ENCODE peak calls at places on chromosomes 1 and 21, in nine cellular contexts. D is transverse colon, Z is ovary, N is sigmoid colon, E is suprapubic skin, V is A549, M is tibial nerve, I is stomach, B is GM12878. F is an unnamed sample.

GRCh38 chr1:8947127-8947691 is 1.5 kb downstream of the CA6 start:
- DNase-seq in D (no peak), V (no peak), I (no peak), N (no peak), Z (no peak), M (no peak), B (no peak), E (no peak), F (no peak)

GRCh38 chr1:179808503-179808902 is 65.4 kb downstream of the FAM163A start:
- DNase-seq in E (no peak), V (no peak), I (no peak), N (no peak), B (no peak), M (no peak), D (no peak), Z (no peak), F (no peak)

GRCh38 chr1:36879613-36880012 is 154.7 kb downstream of the GRIK3 start:
- DNase-seq in Z (no peak), V (no peak), M (no peak), D (no peak), N (peak), I (peak), B (no peak), E (peak), F (peak)

GRCh38 chr1:241413386-241413785 is 56.4 kb upstream of the RGS7 start:
- DNase-seq in Z (no peak), M (no peak), N (no peak), D (no peak), B (no peak), I (no peak), V (no peak), E (no peak), F (no peak)

GRCh38 chr1:19477284-19478240 is 7.8 kb downstream of the CAPZB start:
- DNase-seq in M (no peak), Z (no peak), N (no peak), V (no peak), D (peak), B (peak), I (no peak), E (no peak), F (no peak)

GRCh38 chr1:93668121-93668520 is 13.5 kb downstream of the BCAR3 start:
- DNase-seq in E (no peak), Z (no peak), D (no peak), I (no peak), V (no peak), B (no peak), M (no peak), N (no peak), F (no peak)

GRCh38 chr1:55234016-55234415 is 18.9 kb upstream of the USP24 start:
- DNase-seq in V (no peak), D (no peak), M (no peak), I (no peak), Z (no peak), E (no peak), N (no peak), B (no peak), F (no peak)

GRCh38 chr1:23867542-23867952 is 543 bp downstream of the FUCA1 start:
- DNase-seq in D (no peak), M (no peak), I (no peak), B (no peak), V (no peak), E (no peak), Z (no peak), N (no peak), F (no peak)

GRCh38 chr1:248622491-248623106 is 12.3 kb downstream of the OR2T11 start:
- DNase-seq in B (no peak), N (no peak), D (no peak), E (no peak), V (peak), Z (no peak), I (no peak), M (no peak), F (no peak)

GRCh38 chr21:34027727-34028461 is 45.5 kb upstream of the MRPS6 start:
- DNase-seq in B (no peak), I (no peak), M (no peak), N (no peak), V (no peak), Z (no peak), E (no peak), D (no peak), F (no peak)

GRCh38 chr1:244496186-244496585 is 35.1 kb downstream of the CATSPERE start:
- DNase-seq in N (no peak), M (no peak), V (no peak), E (no peak), D (no peak), B (no peak), Z (no peak), I (no peak), F (no peak)

GRCh38 chr1:153483776-153484175 is 23.3 kb upstream of the S100A7 start:
- DNase-seq in B (no peak), I (no peak), V (no peak), D (no peak), E (no peak), Z (no peak), N (no peak), M (no peak), F (no peak)

GRCh38 chr1:215475719-215476525 is 91.2 kb upstream of the KCTD3 start:
- DNase-seq in D (no peak), N (no peak), I (no peak), Z (no peak), V (no peak), E (no peak), B (no peak), M (no peak), F (no peak)

GRCh38 chr21:41707231-41707988 is 59.4 kb downstream of the RIPK4 start:
- DNase-seq in Z (no peak), M (no peak), N (no peak), D (no peak), V (no peak), B (no peak), I (no peak), E (no peak), F (no peak)

GRCh38 chr21:41478319-41479177 is 29.4 kb downstream of the TMPRSS2 start:
- DNase-seq in I (no peak), V (no peak), M (no peak), B (no peak), N (no peak), Z (no peak), E (no peak), D (no peak), F (no peak)

GRCh38 chr1:184437306-184437705 is 50.5 kb downstream of the C1orf21 start:
- DNase-seq in M (no peak), Z (no peak), V (no peak), I (peak), E (no peak), B (no peak), D (peak), N (no peak), F (no peak)

GRCh38 chr1:87939486-87939885 is 610.8 kb downstream of the LMO4 start:
- DNase-seq in B (no peak), Z (no peak), E (no peak), D (no peak), M (no peak), V (no peak), N (no peak), I (no peak), F (no peak)

GRCh38 chr1:2617981-2618470 is 14.8 kb downstream of the MMEL1 start:
- DNase-seq in I (no peak), Z (no peak), M (no peak), D (no peak), V (no peak), E (no peak), N (no peak), B (no peak), F (no peak)

GRCh38 chr1:175015243-175015642 is 8.0 kb downstream of the MRPS14 start:
- DNase-seq in V (no peak), Z (no peak), B (no peak), E (no peak), I (no peak), N (no peak), D (no peak), M (no peak), F (no peak)

DNA sequence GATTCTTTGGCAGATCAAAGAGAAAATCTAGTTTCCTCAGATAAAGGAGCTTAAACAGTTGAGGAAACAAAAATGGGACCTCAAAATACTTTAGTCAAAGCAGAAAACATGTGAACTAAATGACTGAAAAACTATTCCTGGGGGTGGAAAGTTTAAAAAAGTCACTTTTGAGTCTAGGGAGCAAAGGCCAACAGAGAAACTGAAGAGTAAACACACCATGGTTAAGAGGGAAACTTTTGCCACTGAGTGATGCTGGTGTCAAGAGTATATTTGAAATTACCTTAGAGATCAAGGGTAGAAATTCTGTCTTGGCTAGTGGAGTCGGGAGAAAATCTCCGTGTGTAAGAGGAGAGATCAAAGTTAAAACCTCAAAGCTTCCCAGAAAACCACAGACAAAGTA is 501.2 kb upstream of the ADGRL4 start:
- DNase-seq in Z (no peak), I (no peak), B (no peak), D (no peak), E (no peak), N (no peak), V (no peak), M (no peak), F (no peak)
- TF ChIP-seq EP300 in Z (no peak), I (no peak), B (no peak), D (no peak), E (no peak), N (no peak), V (no peak), M (no peak), F (no peak)

DNA sequence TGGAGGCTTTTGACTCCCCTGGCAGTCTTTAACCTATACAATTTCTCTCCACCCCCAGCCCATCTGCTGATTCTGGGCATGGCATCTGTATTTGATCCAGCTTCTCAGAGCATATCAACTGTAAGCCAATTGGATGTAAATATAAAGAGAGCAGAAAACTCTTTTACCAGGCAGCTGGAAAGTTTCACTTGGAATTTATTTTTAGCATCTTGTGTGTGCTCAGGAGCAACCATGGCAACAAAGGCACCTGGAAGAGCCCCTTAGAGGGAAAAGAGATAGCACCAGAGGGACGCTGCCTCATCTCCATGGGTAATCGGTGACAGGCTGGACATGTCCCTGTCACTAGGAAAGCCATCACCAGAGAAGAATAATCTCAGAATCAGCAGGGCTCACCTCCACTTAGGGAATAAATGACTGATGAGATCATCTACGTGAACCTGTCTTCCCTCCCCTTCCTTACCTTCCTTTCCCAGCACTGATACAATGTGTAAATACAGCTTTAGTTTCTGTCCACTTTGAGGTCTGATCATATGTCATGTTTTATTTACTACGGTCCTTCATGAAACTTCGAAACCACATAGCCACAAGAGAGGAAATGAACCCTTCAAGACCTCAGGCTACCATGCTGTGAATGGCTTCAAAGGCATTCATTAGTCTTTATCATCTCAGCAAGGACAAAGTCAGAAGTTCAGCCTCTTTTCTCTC is 25.3 kb upstream of the SIPA1L2 start:
- DNase-seq in N (no peak), E (no peak), Z (no peak), D (no peak), V (no peak), B (peak), M (no peak), I (no peak), F (no peak)
- TF ChIP-seq EP300 in N (no peak), E (no peak), Z (no peak), D (no peak), V (no peak), B (no peak), M (no peak), I (no peak), F (no peak)

GRCh38 chr1:68495968-68496679 is 758 bp downstream of the DEPDC1 start:
- DNase-seq in N (no peak), M (no peak), I (no peak), Z (no peak), E (no peak), V (peak), D (no peak), B (no peak), F (no peak)

GRCh38 chr1:68496680-68497357 is at the start of gene DEPDC1:
- DNase-seq in B (peak), N (peak), V (peak), I (peak), D (peak), E (peak), M (peak), Z (peak), F (peak)

GRCh38 chr1:68497358-68497698 is 446 bp upstream of the DEPDC1 start:
- DNase-seq in M (no peak), E (no peak), V (no peak), B (no peak), I (no peak), Z (no peak), N (no peak), D (no peak), F (no peak)

GRCh38 chr1:68493193-68493592 is 3.7 kb downstream of the DEPDC1 start:
- DNase-seq in N (no peak), V (no peak), E (no peak), D (no peak), M (no peak), B (no peak), Z (no peak), I (no peak), F (no peak)

DNA sequence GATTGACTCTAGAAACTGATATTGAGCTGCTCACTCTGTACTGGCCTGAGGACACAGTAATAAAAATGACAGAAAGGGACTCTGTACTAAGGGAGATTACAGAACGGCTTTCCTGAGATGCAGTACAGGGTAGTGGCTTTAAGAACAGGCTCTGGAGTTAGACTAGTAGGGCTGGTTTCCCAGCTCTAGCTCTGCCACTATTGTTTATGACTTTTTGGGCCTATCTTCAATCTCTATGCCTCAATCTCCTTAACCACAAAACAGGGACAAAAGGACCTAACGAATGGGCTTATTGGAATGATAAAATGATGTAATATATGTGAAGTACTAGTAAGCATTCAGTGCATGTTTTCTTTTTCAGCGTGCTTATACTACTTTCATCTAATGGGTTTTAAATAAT is 1.4 kb downstream of the DEPDC1 start:
- DNase-seq in N (no peak), B (no peak), M (no peak), V (no peak), D (no peak), E (no peak), Z (no peak), I (no peak), F (no peak)
- TF ChIP-seq EP300 in N (no peak), B (no peak), M (no peak), V (no peak), D (no peak), E (no peak), Z (no peak), I (no peak), F (no peak)

DNA sequence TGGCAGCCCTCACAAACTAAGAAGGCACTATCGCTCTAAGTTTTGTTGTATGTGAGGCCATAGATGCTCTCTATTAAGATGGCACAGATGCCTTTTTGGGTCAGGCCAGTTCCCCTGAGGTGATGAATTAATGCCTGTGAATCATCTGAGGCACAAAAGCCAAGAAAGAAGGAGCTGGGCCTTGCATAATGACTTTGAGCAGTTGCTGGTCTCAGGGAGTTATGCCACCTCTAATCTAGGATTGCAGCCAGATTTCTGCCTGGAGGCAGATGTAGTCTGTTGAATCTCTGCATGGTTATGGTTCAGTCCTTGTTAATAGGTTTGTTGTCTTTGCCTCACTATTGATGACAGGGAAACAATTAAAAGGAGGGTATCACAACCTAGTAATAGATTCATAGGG is 168.1 kb upstream of the CHRM3 start:
- DNase-seq in E (no peak), V (no peak), M (no peak), Z (no peak), I (no peak), B (no peak), D (no peak), N (no peak), F (no peak)
- TF ChIP-seq EP300 in E (no peak), V (no peak), M (no peak), Z (no peak), I (no peak), B (no peak), D (no peak), N (no peak), F (no peak)

GRCh38 chr21:43867936-43868335 is 2.9 kb downstream of the AGPAT3 start:
- DNase-seq in I (no peak), B (no peak), Z (no peak), V (no peak), N (no peak), M (no peak), D (no peak), E (no peak), F (no peak)

GRCh38 chr21:43867332-43867703 is 2.3 kb downstream of the AGPAT3 start:
- DNase-seq in B (no peak), D (no peak), I (no peak), N (no peak), E (no peak), V (no peak), Z (no peak), M (no peak), F (no peak)

GRCh38 chr21:43866233-43866632 is 1.2 kb downstream of the AGPAT3 start:
- DNase-seq in I (no peak), Z (peak), B (no peak), M (no peak), D (peak), N (peak), V (no peak), E (no peak), F (no peak)

GRCh38 chr21:43865471-43866181 is 603 bp downstream of the AGPAT3 start:
- DNase-seq in D (peak), Z (peak), I (peak), M (no peak), B (no peak), N (peak), E (no peak), V (no peak), F (no peak)

DNA sequence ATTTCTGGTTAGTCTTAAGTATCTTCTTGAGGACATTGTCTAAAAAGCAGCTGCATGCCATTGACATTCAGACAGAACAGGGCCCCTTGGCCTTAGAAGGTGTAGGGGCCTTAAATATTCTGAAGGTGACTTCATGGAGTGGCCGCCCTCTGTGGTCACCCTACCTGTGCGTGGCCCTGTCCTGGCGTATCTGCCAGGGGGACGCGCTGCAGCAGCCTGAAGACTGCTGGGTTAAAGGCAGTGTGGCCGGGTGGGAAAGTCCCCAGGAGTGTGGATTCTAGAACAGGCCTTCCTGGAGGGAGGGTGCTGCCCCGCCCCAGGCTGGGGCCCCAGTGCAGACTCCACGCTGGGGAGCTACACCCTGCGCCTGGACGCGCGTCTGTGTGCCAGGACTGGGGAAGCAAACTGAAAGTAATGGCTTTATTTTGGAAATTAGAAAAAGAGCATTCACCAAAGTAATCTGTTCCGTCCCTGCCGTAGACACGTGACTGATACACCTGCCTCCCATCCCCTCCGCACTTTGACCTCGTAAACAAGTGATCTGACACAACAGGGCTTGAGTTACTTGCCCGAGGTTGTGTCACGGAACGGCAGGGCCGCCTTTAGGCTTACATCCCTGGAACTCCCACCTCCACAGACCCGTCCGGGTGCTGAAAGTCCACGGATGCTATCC is 1.8 kb downstream of the AGPAT3 start:
- DNase-seq in D (peak), N (no peak), M (no peak), B (peak), E (no peak), I (peak), V (no peak), Z (no peak), F (no peak)
- TF ChIP-seq EP300 in D (no peak), N (no peak), M (no peak), B (no peak), E (no peak), I (no peak), V (no peak), Z (no peak), F (no peak)

F was measured in esophagus muscularis mucosa.